ENCODE peak calls at places on chromosome 5, in seven cellular contexts. A is Peyer's patch, E is psoas muscle, H is thyroid gland, M is heart right ventricle, L is PC-3, C is ovary. B is an unnamed sample. For H3K4me1 and H3K27me3, the result is how much of the 10 kb centered on the place peaks cover.

GRCh38 chr5:108386345-108387061 is 4.6 kb upstream of the FBXL17 start:
- DNase-seq in L (peak), M (no peak), C (no peak), A (no peak), E (no peak), H (no peak), B (no peak)

GRCh38 chr5:32785639-32786216 is 74.6 kb downstream of the NPR3 start:
- DNase-seq in A (no peak), M (no peak), E (no peak), L (peak), H (no peak), C (no peak), B (no peak)

GRCh38 chr5:171521679-171522078 is 102.2 kb downstream of the FGF18 start:
- DNase-seq in E (no peak), L (peak), A (no peak), H (no peak), M (no peak), C (no peak), B (no peak)

GRCh38 chr5:133427121-133427777 is 185.1 kb downstream of the FSTL4 start:
- DNase-seq in H (no peak), M (no peak), A (no peak), C (no peak), L (no peak), E (no peak), B (no peak)

GRCh38 chr5:87393331-87393730 is 19.4 kb downstream of the CCNH start:
- DNase-seq in A (no peak), H (no peak), C (no peak), E (no peak), L (peak), M (no peak), B (no peak)

GRCh38 chr5:98772415-98773213 is 849 bp upstream of the RGMB start:
- DNase-seq in L (peak), M (peak), H (peak), E (peak), A (peak), C (peak), B (peak)

GRCh38 chr5:78699565-78700143 is 51.1 kb upstream of the LHFPL2 start:
- DNase-seq in M (no peak), L (peak), A (peak), E (no peak), H (no peak), C (no peak), B (no peak)

GRCh38 chr5:52885614-52886013 is 97.9 kb downstream of the ITGA1 start:
- DNase-seq in E (no peak), L (no peak), C (no peak), M (no peak), A (no peak), H (no peak), B (no peak)

GRCh38 chr5:74028406-74028805 is 402.4 kb downstream of the ARHGEF28 start:
- DNase-seq in H (no peak), M (no peak), L (peak), C (no peak), A (no peak), E (no peak), B (no peak)

GRCh38 chr5:116559673-116560164 is 14.9 kb downstream of the SEMA6A start:
- DNase-seq in A (no peak), C (no peak), H (no peak), M (no peak), E (no peak), L (no peak), B (no peak)

GRCh38 chr5:31854625-31855526 is 215.9 kb downstream of the PDZD2 start:
- DNase-seq in M (peak), E (peak), L (peak), C (peak), H (peak), A (peak), B (peak)

GRCh38 chr5:93930098-93930497 is 188.7 kb upstream of the POU5F2 start:
- DNase-seq in H (no peak), E (no peak), L (no peak), M (no peak), C (no peak), A (no peak), B (no peak)

GRCh38 chr5:37111426-37112382 is 137.5 kb downstream of the CPLANE1 start:
- DNase-seq in E (no peak), M (no peak), H (peak), L (no peak), C (no peak), A (no peak), B (no peak)

GRCh38 chr5:61270510-61271165 is 61.4 kb upstream of the ZSWIM6 start:
- DNase-seq in A (no peak), C (no peak), H (no peak), L (no peak), E (no peak), M (no peak), B (no peak)

GRCh38 chr5:151684690-151685361 is 1.9 kb downstream of the SPARC start:
- DNase-seq in L (peak), A (no peak), C (peak), H (peak), M (no peak), E (no peak), B (no peak)

GRCh38 chr5:75049581-75050274 is 2.6 kb downstream of the GCNT4 start:
- DNase-seq in H (peak), A (peak), M (no peak), C (peak), E (no peak), L (peak), B (peak)

GRCh38 chr5:139651863-139652787 is 4.0 kb downstream of the CXXC5 start:
- DNase-seq in A (peak), H (peak), M (peak), L (peak), C (peak), E (peak), B (peak)

GRCh38 chr5:173800340-173800739 is 87.8 kb upstream of the CPEB4 start:
- DNase-seq in M (no peak), E (no peak), L (no peak), A (no peak), C (no peak), H (peak), B (no peak)

DNA sequence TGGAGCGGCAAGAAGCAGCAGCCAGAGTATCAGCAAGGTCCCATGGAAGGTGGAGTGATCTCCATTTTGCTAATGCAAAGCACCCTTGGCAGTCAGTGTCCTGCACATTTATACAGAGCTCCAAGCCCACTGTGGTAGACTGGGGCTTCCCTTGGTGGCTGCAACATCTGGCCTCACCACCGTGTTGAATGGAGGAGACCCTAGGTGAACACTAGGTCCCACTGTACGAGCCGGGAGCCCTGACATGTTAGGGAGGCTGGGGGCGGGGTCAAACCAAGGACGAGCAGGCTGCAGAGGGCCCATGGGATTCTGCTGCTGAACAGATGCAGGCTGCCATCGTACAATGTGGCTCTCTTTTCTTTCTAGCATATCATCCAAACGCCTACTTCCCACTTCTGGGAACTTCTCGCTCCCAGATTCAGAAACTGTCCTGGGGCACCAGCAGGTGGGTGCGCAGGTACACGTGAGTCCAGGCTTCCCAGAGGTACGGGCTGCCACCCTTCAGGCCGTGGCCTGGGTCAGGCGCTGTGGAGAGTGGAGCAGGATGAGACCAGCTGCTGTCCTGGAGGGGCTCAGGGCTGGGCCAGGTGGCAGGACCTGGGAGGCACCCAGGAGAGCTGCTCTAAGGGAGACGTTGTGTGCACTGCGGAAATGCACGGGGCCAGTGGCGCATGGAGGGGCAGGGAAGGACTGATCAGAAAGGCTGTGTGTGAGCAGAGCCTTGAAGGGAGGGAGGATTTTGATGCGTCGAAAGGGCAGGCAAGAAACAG is 134.9 kb upstream of the PHYKPL start:
- DNase-seq in M (no peak), L (no peak), C (no peak), A (no peak), H (no peak), E (peak), B (no peak)
- H3K4me1 ChIP-seq in M (under half), L (under half), C (under half), A (under half), H (under half), E (under half), B (under half)

GRCh38 chr5:154475613-154476342 is 2.2 kb downstream of the HAND1 start:
- DNase-seq in M (no peak), C (no peak), E (peak), H (peak), A (no peak), L (no peak), B (no peak)

GRCh38 chr5:154473581-154474266 is 4.3 kb downstream of the HAND1 start:
- DNase-seq in L (no peak), A (no peak), E (peak), M (no peak), C (no peak), H (no peak), B (no peak)

GRCh38 chr5:154474267-154474956 is 3.6 kb downstream of the HAND1 start:
- DNase-seq in L (no peak), E (peak), A (no peak), C (no peak), H (no peak), M (no peak), B (no peak)

GRCh38 chr5:154476343-154477213 is 1.4 kb downstream of the HAND1 start:
- DNase-seq in E (no peak), L (no peak), M (no peak), H (no peak), C (no peak), A (no peak), B (no peak)

DNA sequence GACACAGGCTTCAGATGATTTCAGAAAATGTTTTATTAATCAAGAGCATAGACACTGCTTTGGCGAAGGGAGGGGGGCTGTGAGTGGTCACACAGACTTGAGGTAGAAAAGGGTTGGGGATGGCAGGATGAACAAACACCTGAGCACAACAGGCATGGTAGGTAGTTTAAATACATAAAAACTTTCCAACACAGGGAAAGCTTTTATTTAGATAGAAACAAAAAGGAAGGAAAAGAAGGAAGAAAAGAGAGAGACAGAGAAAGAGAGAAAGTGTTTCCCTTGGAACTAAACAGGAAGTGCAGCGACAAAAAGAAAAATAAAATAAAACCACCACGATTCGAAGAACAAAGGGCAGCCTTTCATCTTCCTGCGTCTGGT is 3.1 kb downstream of the HAND1 start:
- DNase-seq in H (no peak), E (no peak), L (no peak), A (no peak), M (no peak), C (no peak), B (no peak)
- H3K27me3 ChIP-seq in H (half or more), E (half or more), L (half or more), A (under half), M (half or more), C (under half), B (under half)

DNA sequence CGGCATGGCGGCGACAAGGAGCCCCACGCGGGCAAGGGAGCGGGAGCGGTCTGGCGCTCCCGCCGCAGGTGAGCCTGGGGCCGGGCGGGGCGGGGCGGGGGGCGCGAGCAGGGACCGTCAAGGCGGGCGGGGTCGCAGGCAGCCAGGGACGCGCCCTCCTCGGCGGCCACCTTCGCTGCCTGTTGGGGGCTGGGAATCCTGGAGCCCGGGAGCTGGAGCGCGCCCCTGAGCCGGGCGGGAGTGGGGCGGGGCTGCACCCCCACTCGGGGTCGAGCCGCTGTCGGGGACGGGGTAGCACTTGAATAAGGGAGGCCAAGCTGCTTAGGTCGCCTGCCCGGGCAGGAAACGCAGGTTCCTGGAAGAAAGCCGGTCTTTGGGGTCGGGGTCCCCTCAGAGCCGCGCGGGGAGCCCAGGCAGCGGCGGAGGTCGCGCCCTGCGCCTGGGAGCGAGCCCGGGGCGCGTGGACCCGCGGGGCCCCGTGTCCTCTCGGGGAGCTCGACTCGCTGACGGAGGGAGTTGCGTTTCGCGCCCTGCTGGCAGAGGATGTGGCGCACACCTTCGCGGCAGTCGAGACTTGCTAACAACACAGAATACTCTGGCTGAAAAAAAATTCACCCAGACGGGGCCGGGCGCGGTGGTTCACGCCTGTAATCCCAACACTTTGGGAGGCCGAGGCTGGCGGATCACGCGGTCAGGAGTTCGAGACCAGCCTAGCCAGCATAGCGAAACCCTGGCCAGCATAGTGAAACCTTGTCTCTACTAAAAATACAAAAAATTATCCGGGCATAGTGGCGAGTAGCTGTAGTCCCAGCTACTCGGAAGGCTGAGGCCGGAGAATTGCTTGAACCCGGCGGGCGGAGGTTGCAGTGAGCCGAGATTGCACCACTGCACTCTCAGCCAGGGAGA is 552 bp downstream of the OTULINL start:
- DNase-seq in C (peak), L (peak), E (peak), H (peak), M (peak), A (peak), B (peak)
- TF ChIP-seq CTCF in C (no peak), L (peak), E (no peak), H (peak), M (peak), A (peak), B (no peak)

DNA sequence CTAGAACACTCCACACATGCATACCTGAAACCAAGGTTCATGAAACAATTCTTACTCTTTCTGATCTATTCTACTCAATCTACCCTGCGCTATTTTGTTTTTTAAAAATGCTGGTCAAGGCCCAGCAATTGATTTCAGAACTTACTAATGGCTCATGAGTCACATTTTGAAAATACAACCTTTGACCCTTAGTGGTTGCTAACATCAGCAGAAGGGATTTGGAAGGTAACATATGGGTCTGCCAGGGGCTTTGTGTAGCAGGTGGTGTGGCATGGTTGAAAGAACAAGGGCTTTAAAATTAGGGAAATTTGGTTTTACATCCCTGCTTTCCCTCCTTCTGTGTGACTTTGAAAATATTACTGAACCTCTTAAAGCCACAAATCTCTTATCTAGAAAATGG is 101.4 kb downstream of the ATG10 start:
- DNase-seq in L (no peak), A (no peak), E (no peak), C (no peak), M (no peak), H (no peak), B (no peak)
- H3K4me1 ChIP-seq in L (under half), A (under half), E (under half), C (under half), M (under half), H (under half), B (under half)

GRCh38 chr5:176823869-176824412 is 13.6 kb downstream of the UNC5A start:
- DNase-seq in H (no peak), M (no peak), L (no peak), A (no peak), C (no peak), E (peak), B (no peak)

GRCh38 chr5:176825957-176826356 is 15.6 kb downstream of the UNC5A start:
- DNase-seq in L (no peak), H (no peak), A (no peak), M (no peak), E (peak), C (no peak), B (no peak)

GRCh38 chr5:176823076-176823481 is 12.7 kb downstream of the UNC5A start:
- DNase-seq in A (no peak), C (no peak), E (peak), H (no peak), L (peak), M (no peak), B (no peak)

GRCh38 chr5:176824604-176825003 is 14.2 kb downstream of the UNC5A start:
- DNase-seq in H (no peak), L (no peak), A (no peak), E (peak), C (no peak), M (no peak), B (no peak)

GRCh38 chr5:176825234-176825633 is 14.9 kb downstream of the UNC5A start:
- DNase-seq in E (no peak), L (no peak), M (no peak), A (no peak), H (no peak), C (no peak), B (no peak)
- H3K27me3 ChIP-seq in E (under half), L (under half), M (under half), A (under half), H (under half), C (under half), B (under half)

GRCh38 chr5:5139358-5140050 is 626 bp upstream of the ADAMTS16 start:
- DNase-seq in A (no peak), E (no peak), L (no peak), M (peak), H (no peak), C (no peak), B (no peak)

GRCh38 chr5:5144441-5144840 is 4.3 kb downstream of the ADAMTS16 start:
- DNase-seq in L (no peak), A (no peak), E (no peak), H (no peak), M (no peak), C (no peak), B (no peak)

GRCh38 chr5:5140051-5141010 is at the start of gene ADAMTS16:
- DNase-seq in M (no peak), C (peak), L (no peak), H (no peak), E (peak), A (no peak), B (peak)

GRCh38 chr5:5141011-5141599 is 975 bp downstream of the ADAMTS16 start:
- DNase-seq in C (no peak), H (no peak), L (peak), E (no peak), M (no peak), A (no peak), B (no peak)

GRCh38 chr5:5141625-5142527 is 1.7 kb downstream of the ADAMTS16 start:
- DNase-seq in A (no peak), H (peak), E (no peak), L (peak), M (no peak), C (peak), B (peak)
- TF ChIP-seq CTCF in A (peak), H (peak), E (peak), L (peak), M (peak), C (peak), B (peak)

GRCh38 chr5:96883871-96884270 is 7.6 kb downstream of the ERAP2 start:
- DNase-seq in M (no peak), H (no peak), A (no peak), C (no peak), L (no peak), E (no peak), B (no peak)
- H3K4me1 ChIP-seq in M (half or more), H (under half), A (under half), C (under half), L (under half), E (under half), B (under half)

GRCh38 chr5:1948663-1949191 is 66.0 kb upstream of the IRX4 start:
- DNase-seq in H (peak), E (peak), A (no peak), L (no peak), M (peak), C (no peak), B (no peak)
- H3K27me3 ChIP-seq in H (under half), E (under half), A (under half), L (half or more), M (under half), C (under half), B (under half)

DNA sequence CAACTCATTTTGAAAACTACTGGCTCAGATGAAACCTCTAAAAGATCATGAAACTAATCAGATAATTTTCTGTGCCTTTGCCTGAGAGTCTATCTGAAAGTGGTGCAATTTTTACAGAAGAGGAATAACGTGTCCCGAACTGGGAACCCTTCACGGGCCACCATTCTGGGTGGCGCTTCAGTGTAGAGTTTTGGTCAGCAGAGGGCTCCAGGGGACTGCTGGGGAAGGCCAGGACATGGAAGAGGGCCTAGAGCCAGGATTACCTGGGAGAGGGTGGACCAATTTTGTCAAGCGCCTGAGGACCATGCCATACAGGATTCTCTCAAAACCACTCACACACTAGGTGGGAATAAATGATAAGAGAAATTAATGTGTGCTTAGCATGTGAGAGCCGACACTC is 49.7 kb upstream of the PLEKHG4B start:
- DNase-seq in C (no peak), H (peak), A (no peak), L (peak), M (no peak), E (no peak), B (no peak)
- TF ChIP-seq CTCF in C (no peak), H (peak), A (no peak), L (peak), M (peak), E (peak), B (no peak)

B was measured in pancreas.